ENCODE peak calls at places on chromosomes 12 and 14, in eight cellular contexts. Z, K, P, H, B, Q, M and X are unnamed samples.

GRCh38 chr12:124551268-124552144 is 15.9 kb downstream of the NCOR2 start:
- DNase-seq in Z (no peak), K (peak), P (peak), H (peak), B (no peak), Q (peak), M (peak), X (peak)

GRCh38 chr12:93243689-93244513 is 133.8 kb upstream of the NUDT4 start:
- DNase-seq in Z (no peak), K (no peak), P (peak), H (peak), B (peak), Q (no peak), M (no peak), X (peak)

GRCh38 chr12:102169922-102170698 is 27.5 kb downstream of the PMCH start:
- DNase-seq in Z (peak), K (no peak), P (peak), H (peak), B (peak), Q (peak), M (no peak), X (peak)

GRCh38 chr12:22702690-22703089 is 77.7 kb downstream of the ETNK1 start:
- DNase-seq in Z (no peak), K (no peak), P (peak), H (no peak), B (peak), Q (no peak), M (no peak), X (no peak)

GRCh38 chr14:90521121-90521929 is 124.5 kb downstream of the CALM1 start:
- DNase-seq in Z (no peak), K (no peak), P (no peak), H (peak), B (peak), Q (no peak), M (no peak), X (peak)

GRCh38 chr12:56657416-56658379 is 11.9 kb upstream of the ATP5F1B start:
- DNase-seq in Z (no peak), K (no peak), P (no peak), H (no peak), B (no peak), Q (no peak), M (no peak), X (no peak)

GRCh38 chr14:95519699-95520098 is 3.2 kb upstream of the SYNE3 start:
- DNase-seq in Z (no peak), K (no peak), P (no peak), H (peak), B (peak), Q (no peak), M (no peak), X (peak)

GRCh38 chr14:95068521-95068920 is 88.8 kb downstream of the DICER1 start:
- DNase-seq in Z (no peak), K (no peak), P (no peak), H (no peak), B (no peak), Q (no peak), M (no peak), X (no peak)

GRCh38 chr12:89247962-89248361 is 104.3 kb downstream of the DUSP6 start:
- DNase-seq in Z (no peak), K (no peak), P (no peak), H (no peak), B (peak), Q (no peak), M (no peak), X (peak)

GRCh38 chr12:73677520-73678291 is 859.9 kb upstream of the ATXN7L3B start:
- DNase-seq in Z (no peak), K (no peak), P (no peak), H (no peak), B (no peak), Q (no peak), M (no peak), X (no peak)

GRCh38 chr14:101018561-101019290 is 115.2 kb upstream of the RTL1 start:
- DNase-seq in Z (no peak), K (peak), P (no peak), H (no peak), B (no peak), Q (no peak), M (peak), X (no peak)

GRCh38 chr14:83556746-83557460 is 1973.0 kb upstream of the FLRT2 start:
- DNase-seq in Z (peak), K (no peak), P (peak), H (peak), B (peak), Q (no peak), M (no peak), X (peak)

GRCh38 chr12:84697141-84697540 is 215.5 kb downstream of the SLC6A15 start:
- DNase-seq in Z (no peak), K (no peak), P (no peak), H (peak), B (peak), Q (no peak), M (no peak), X (no peak)

GRCh38 chr14:61887628-61888027 is 125.4 kb downstream of the SNAPC1 start:
- DNase-seq in Z (no peak), K (no peak), P (peak), H (peak), B (no peak), Q (no peak), M (no peak), X (no peak)

GRCh38 chr12:88308825-88309224 is 166.7 kb downstream of the TMTC3 start:
- DNase-seq in Z (no peak), K (no peak), P (peak), H (peak), B (peak), Q (no peak), M (no peak), X (peak)

GRCh38 chr14:52711666-52712065 is 4.7 kb downstream of the PSMC6 start:
- DNase-seq in Z (no peak), K (no peak), P (no peak), H (no peak), B (no peak), Q (no peak), M (no peak), X (no peak)

GRCh38 chr12:68240975-68241374 is 12.4 kb downstream of the IL22 start:
- DNase-seq in Z (no peak), K (peak), P (peak), H (peak), B (peak), Q (no peak), M (no peak), X (peak)

GRCh38 chr12:82425241-82425640 is 66.9 kb downstream of the METTL25 start:
- DNase-seq in Z (peak), K (no peak), P (peak), H (peak), B (peak), Q (no peak), M (no peak), X (peak)

GRCh38 chr14:68977741-68978549 is 1.2 kb downstream of the ACTN1 start:
- DNase-seq in Z (peak), K (peak), P (peak), H (peak), B (peak), Q (peak), M (peak), X (peak)